ENCODE peak calls at places on chromosomes 12 and 14, in eight cellular contexts. F is AG04450; K is adrenal gland; I is T-helper 1 cell; B is iris pigment epithelial cell; W is stimulated activated CD4-positive, alpha-beta T cell treated with anti-CD3 and anti-CD28 coated beads, TNF-alpha, amount 100 ng/mL, for 24 hours; D is NCI-H1417; P is SJSA1. M is an unnamed sample.

GRCh38 chr12:120327593-120327992 is at the start of gene PLA2G1B:
- DNase-seq in F (no peak), K (peak), I (no peak), B (no peak), W (no peak), D (no peak), P (no peak), M (no peak)

GRCh38 chr12:13223176-13223806 is 26.8 kb downstream of the EMP1 start:
- DNase-seq in F (peak), K (no peak), I (no peak), B (peak), W (no peak), D (peak), P (peak), M (peak)

GRCh38 chr12:106126441-106127288 is 12.1 kb downstream of the NUAK1 start:
- DNase-seq in F (no peak), K (peak), I (no peak), B (peak), W (no peak), D (no peak), P (peak), M (no peak)

GRCh38 chr14:90467501-90467900 is 70.7 kb downstream of the CALM1 start:
- DNase-seq in F (no peak), K (no peak), I (no peak), B (no peak), W (no peak), D (no peak), P (no peak), M (no peak)

GRCh38 chr14:52059614-52060013 is 9.2 kb downstream of the NID2 start:
- DNase-seq in F (no peak), K (no peak), I (no peak), B (no peak), W (no peak), D (no peak), P (no peak), M (no peak)

GRCh38 chr12:106759526-106760183 is 14.8 kb upstream of the RIC8B start:
- DNase-seq in F (no peak), K (no peak), I (no peak), B (no peak), W (no peak), D (no peak), P (no peak), M (no peak)

GRCh38 chr12:26062566-26062965 is 62.3 kb downstream of the BHLHE41 start:
- DNase-seq in F (peak), K (no peak), I (no peak), B (peak), W (no peak), D (no peak), P (peak), M (peak)

GRCh38 chr12:2003676-2004112 is 563 bp downstream of the DCP1B start:
- DNase-seq in F (no peak), K (no peak), I (no peak), B (peak), W (no peak), D (peak), P (no peak), M (no peak)

GRCh38 chr14:67566908-67567307 is 33.2 kb downstream of the PIGH start:
- DNase-seq in F (no peak), K (peak), I (no peak), B (peak), W (no peak), D (no peak), P (no peak), M (no peak)

GRCh38 chr14:70655110-70655826 is 13.6 kb downstream of the TTC9 start:
- DNase-seq in F (no peak), K (no peak), I (peak), B (no peak), W (peak), D (no peak), P (no peak), M (no peak)

GRCh38 chr14:100294213-100294962 is 11.9 kb downstream of the SLC25A29 start:
- DNase-seq in F (no peak), K (peak), I (no peak), B (no peak), W (no peak), D (no peak), P (no peak), M (no peak)

GRCh38 chr14:65478596-65478995 is 66.1 kb downstream of the FUT8 start:
- DNase-seq in F (no peak), K (no peak), I (no peak), B (peak), W (no peak), D (peak), P (no peak), M (no peak)

GRCh38 chr14:39085933-39086332 is 17.1 kb downstream of the SEC23A start:
- DNase-seq in F (no peak), K (no peak), I (no peak), B (peak), W (no peak), D (no peak), P (no peak), M (no peak)

GRCh38 chr12:52658196-52658595 is 6.2 kb upstream of the KRT2 start:
- DNase-seq in F (no peak), K (no peak), I (no peak), B (no peak), W (no peak), D (no peak), P (no peak), M (no peak)

GRCh38 chr12:4031703-4032291 is 158.6 kb upstream of the PARP11 start:
- DNase-seq in F (no peak), K (peak), I (no peak), B (peak), W (no peak), D (no peak), P (no peak), M (no peak)

GRCh38 chr12:53122961-53123468 is 19.7 kb downstream of the SOAT2 start:
- DNase-seq in F (no peak), K (no peak), I (no peak), B (no peak), W (no peak), D (no peak), P (no peak), M (no peak)

GRCh38 chr12:70254846-70255245 is 11.6 kb downstream of the CNOT2 start:
- DNase-seq in F (no peak), K (no peak), I (no peak), B (no peak), W (no peak), D (no peak), P (no peak), M (no peak)

GRCh38 chr12:121025442-121026226 is 9.3 kb upstream of the C12orf43 start:
- DNase-seq in F (no peak), K (no peak), I (no peak), B (no peak), W (no peak), D (no peak), P (no peak), M (no peak)